ENCODE peak calls at places on chromosomes 6 and 20, in six cellular contexts. X is breast epithelium, B is brain microvascular endothelial cell, Z is right atrium auricular region, G is ascending aorta, E is BE2C. U is an unnamed sample.

GRCh38 chr6:12058164-12058926 is 46.2 kb downstream of the HIVEP1 start:
- DNase-seq in E (no peak), G (no peak), X (no peak), B (no peak), Z (no peak), U (no peak)

GRCh38 chr6:130167655-130168054 is 55.1 kb downstream of the SAMD3 start:
- DNase-seq in Z (no peak), B (no peak), G (no peak), E (no peak), X (no peak), U (no peak)

GRCh38 chr6:51678905-51679620 is 408.4 kb downstream of the PKHD1 start:
- DNase-seq in X (no peak), B (no peak), E (peak), Z (no peak), G (no peak), U (no peak)

GRCh38 chr6:170176621-170177382 is 114.1 kb downstream of the DLL1 start:
- DNase-seq in G (no peak), Z (no peak), E (no peak), B (no peak), X (peak), U (no peak)

GRCh38 chr6:54970337-54970736 is 123.8 kb downstream of the FAM83B start:
- DNase-seq in X (no peak), G (no peak), Z (no peak), B (no peak), E (no peak), U (no peak)

GRCh38 chr6:41376176-41376575 is 40.8 kb downstream of the NCR2 start:
- DNase-seq in B (no peak), X (no peak), E (no peak), G (no peak), Z (no peak), U (no peak)

GRCh38 chr6:1015819-1016218 is 296.1 kb upstream of the FOXQ1 start:
- DNase-seq in B (no peak), E (no peak), G (no peak), X (no peak), Z (no peak), U (peak)

GRCh38 chr6:27591660-27592059 is 118.8 kb upstream of the ZNF184 start:
- DNase-seq in G (no peak), Z (no peak), B (peak), X (no peak), E (peak), U (peak)

GRCh38 chr6:122770835-122771601 is 8.5 kb upstream of the FABP7 start:
- DNase-seq in B (no peak), G (no peak), E (no peak), X (no peak), Z (no peak), U (no peak)

GRCh38 chr6:108250240-108250866 is 10.5 kb downstream of the SNX3 start:
- DNase-seq in B (peak), X (no peak), E (no peak), Z (no peak), G (no peak), U (no peak)

GRCh38 chr6:119020597-119021561 is 57.6 kb downstream of the FAM184A start:
- DNase-seq in X (no peak), E (no peak), Z (no peak), G (no peak), B (no peak), U (no peak)

GRCh38 chr20:47066484-47067270 is 172.0 kb downstream of the EYA2 start:
- DNase-seq in B (peak), X (no peak), Z (no peak), E (no peak), G (no peak), U (no peak)

GRCh38 chr6:105667061-105667460 is 264.2 kb upstream of the PREP start:
- DNase-seq in G (no peak), B (no peak), Z (no peak), X (no peak), E (no peak), U (no peak)

GRCh38 chr6:15350386-15351083 is 104.7 kb downstream of the JARID2 start:
- DNase-seq in Z (no peak), E (no peak), B (no peak), G (no peak), X (no peak), U (no peak)

GRCh38 chr6:109456710-109457595 is 1.4 kb upstream of the MICAL1 start:
- DNase-seq in Z (peak), X (no peak), G (no peak), B (no peak), E (no peak), U (no peak)

GRCh38 chr6:70779934-70780333 is 112.3 kb downstream of the SMAP1 start:
- DNase-seq in B (no peak), E (no peak), X (no peak), G (no peak), Z (no peak), U (no peak)

GRCh38 chr6:110296151-110297028 is 61.8 kb downstream of the METTL24 start:
- DNase-seq in G (no peak), B (no peak), X (no peak), Z (no peak), E (no peak), U (no peak)

GRCh38 chr20:36074983-36075382 is 79.6 kb upstream of the EPB41L1 start:
- DNase-seq in B (no peak), X (no peak), Z (no peak), G (no peak), E (no peak), U (no peak)

GRCh38 chr6:68126089-68126749 is 508.9 kb upstream of the ADGRB3 start:
- DNase-seq in E (no peak), X (no peak), B (no peak), Z (no peak), G (no peak), U (no peak)

GRCh38 chr6:22036267-22036666 is 260.6 kb downstream of the PRL start:
- DNase-seq in E (peak), B (no peak), Z (no peak), G (no peak), X (no peak), U (peak)

GRCh38 chr20:54662064-54662463 is 186.7 kb downstream of the DOK5 start:
- DNase-seq in X (no peak), E (no peak), G (no peak), B (no peak), Z (no peak), U (no peak)

GRCh38 chr6:79913369-79913768 is 34.0 kb downstream of the ELOVL4 start:
- DNase-seq in Z (no peak), B (no peak), G (no peak), X (no peak), E (no peak), U (no peak)

GRCh38 chr6:70706491-70707123 is 38.9 kb downstream of the SMAP1 start:
- DNase-seq in E (no peak), Z (no peak), G (no peak), X (no peak), B (no peak), U (no peak)

GRCh38 chr6:16519265-16520242 is 241.7 kb downstream of the ATXN1 start:
- DNase-seq in B (no peak), G (no peak), Z (no peak), X (no peak), E (no peak), U (no peak)

GRCh38 chr6:3867616-3868502 is 18.7 kb downstream of the FAM50B start:
- DNase-seq in X (no peak), B (no peak), G (no peak), E (no peak), Z (peak), U (no peak)

GRCh38 chr6:108576724-108577123 is 16.0 kb downstream of the FOXO3 start:
- DNase-seq in G (no peak), X (no peak), B (no peak), E (no peak), Z (no peak), U (no peak)

GRCh38 chr20:37343212-37343993 is 2.5 kb upstream of the SRC start:
- DNase-seq in G (no peak), B (no peak), Z (no peak), X (peak), E (no peak), U (no peak)

GRCh38 chr20:53711333-53712211 is 117.9 kb upstream of the ZNF217 start:
- DNase-seq in G (no peak), E (no peak), X (no peak), Z (no peak), B (no peak), U (no peak)

GRCh38 chr20:3646067-3646440 is 17.1 kb downstream of the GFRA4 start:
- DNase-seq in B (peak), X (no peak), Z (no peak), G (no peak), E (no peak), U (no peak)

GRCh38 chr20:34299925-34300806 is 3.0 kb downstream of the AHCY start:
- DNase-seq in G (no peak), E (no peak), B (no peak), X (no peak), Z (no peak), U (no peak)

GRCh38 chr6:110170081-110170480 is 9.4 kb downstream of the WASF1 start:
- DNase-seq in G (no peak), E (no peak), X (no peak), Z (no peak), B (no peak), U (no peak)

GRCh38 chr6:137353346-137353745 is 134.2 kb upstream of the IFNGR1 start:
- DNase-seq in G (no peak), X (no peak), E (no peak), B (no peak), Z (no peak), U (no peak)

GRCh38 chr20:63434599-63435378 is 37.7 kb downstream of the KCNQ2 start:
- DNase-seq in B (peak), G (no peak), X (no peak), Z (peak), E (peak), U (peak)

GRCh38 chr20:3919352-3919751 is 30.2 kb downstream of the PANK2 start:
- DNase-seq in B (no peak), E (no peak), Z (no peak), X (no peak), G (no peak), U (no peak)

GRCh38 chr20:61891476-61891875 is 174.2 kb downstream of the TAF4 start:
- DNase-seq in Z (no peak), X (no peak), B (no peak), G (no peak), E (no peak), U (no peak)

GRCh38 chr6:20640181-20640580 is 105.9 kb downstream of the CDKAL1 start:
- DNase-seq in Z (no peak), G (no peak), B (no peak), E (no peak), X (no peak), U (no peak)

GRCh38 chr6:52549428-52549827 is 27.4 kb downstream of the TRAM2 start:
- DNase-seq in Z (no peak), G (no peak), X (no peak), B (no peak), E (no peak), U (no peak)

GRCh38 chr6:24004062-24004461 is 122.0 kb upstream of the NRSN1 start:
- DNase-seq in E (no peak), B (no peak), Z (no peak), X (no peak), G (peak), U (no peak)

GRCh38 chr6:64679411-64679810 is 1027.6 kb downstream of the EYS start:
- DNase-seq in Z (no peak), G (no peak), X (no peak), E (no peak), B (no peak), U (no peak)

DNA sequence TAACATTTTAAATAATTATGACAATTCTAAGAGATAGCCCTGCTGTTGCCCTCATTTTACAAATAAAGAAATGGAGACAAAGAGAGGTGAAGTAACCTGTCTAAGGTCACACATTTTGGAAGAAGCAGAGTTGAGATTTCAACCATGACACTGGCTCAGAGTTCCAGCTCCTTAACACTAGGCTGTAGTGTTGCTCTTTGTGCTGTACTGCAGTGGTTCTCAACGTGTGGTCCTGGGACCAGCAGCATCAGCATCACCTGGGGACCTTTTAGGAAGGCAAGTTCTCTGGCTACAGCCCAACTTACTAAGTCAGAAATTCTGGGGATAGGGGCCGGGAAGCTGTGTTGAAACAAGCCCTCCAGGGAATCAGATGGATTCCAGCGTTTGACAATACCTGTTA is 62.4 kb upstream of the FERMT1 start:
- DNase-seq in Z (no peak), E (no peak), G (no peak), B (no peak), X (no peak), U (no peak)
- TF ChIP-seq CTCF in Z (no peak), E (no peak), G (no peak), B (peak), X (no peak), U (no peak)

DNA sequence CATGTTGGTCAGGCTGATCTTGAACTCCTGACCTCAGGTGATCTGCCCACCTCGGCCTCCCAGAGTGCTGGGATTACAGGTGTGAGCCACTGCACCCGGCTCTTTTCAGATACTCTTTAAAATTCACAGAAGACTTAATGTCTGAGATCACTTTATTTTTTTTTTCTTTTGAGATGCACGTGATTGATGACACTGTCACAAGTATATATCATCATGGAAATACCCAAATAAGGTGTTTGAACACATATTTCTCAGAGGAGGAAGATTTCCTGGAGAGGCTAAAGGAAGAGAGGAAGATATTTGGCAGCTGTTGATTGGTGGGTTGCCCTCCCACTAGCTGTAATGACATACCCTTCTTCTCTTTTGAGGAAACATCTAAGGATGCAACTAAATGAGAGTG is 225.9 kb upstream of the CITED2 start:
- DNase-seq in G (no peak), B (no peak), E (no peak), X (no peak), Z (no peak), U (no peak)
- TF ChIP-seq CTCF in G (no peak), B (no peak), E (no peak), X (no peak), Z (no peak), U (no peak)

GRCh38 chr6:47097092-47097945 is 55.2 kb upstream of the ADGRF1 start:
- DNase-seq in X (no peak), Z (peak), E (peak), G (no peak), B (peak), U (peak)
- TF ChIP-seq CTCF in X (no peak), Z (peak), E (peak), G (peak), B (peak), U (peak)

GRCh38 chr20:57570898-57571297 is 10.0 kb downstream of the PCK1 start:
- DNase-seq in Z (no peak), X (no peak), B (no peak), E (no peak), G (no peak), U (no peak)

GRCh38 chr20:57573176-57573575 is 12.3 kb downstream of the PCK1 start:
- DNase-seq in E (no peak), B (no peak), Z (no peak), X (no peak), G (no peak), U (no peak)

GRCh38 chr20:57574954-57575353 is 14.0 kb downstream of the PCK1 start:
- DNase-seq in B (no peak), G (no peak), X (no peak), Z (no peak), E (no peak), U (no peak)

GRCh38 chr20:57576002-57576401 is 15.1 kb downstream of the PCK1 start:
- DNase-seq in B (no peak), Z (no peak), E (no peak), G (no peak), X (no peak), U (no peak)

DNA sequence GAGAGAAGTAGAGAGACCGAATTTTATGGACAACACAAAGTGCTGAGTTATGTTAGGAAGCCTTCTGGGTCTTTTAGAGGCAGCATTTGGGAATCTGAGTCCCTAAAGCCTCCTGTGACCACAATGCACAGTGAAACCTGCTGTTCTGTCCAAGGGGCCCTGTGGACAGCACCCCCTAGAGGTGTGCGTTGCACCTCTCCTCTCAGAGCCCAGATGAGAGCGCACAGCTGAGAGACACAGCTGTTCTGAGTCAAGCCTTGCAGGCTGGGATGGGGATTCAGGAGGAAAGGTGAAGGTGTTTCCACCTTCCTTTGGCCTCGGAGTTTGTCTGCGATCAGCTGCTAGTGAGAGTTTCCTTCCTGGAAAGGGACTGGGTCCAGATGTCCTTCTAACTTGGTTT is 13.0 kb downstream of the PCK1 start:
- DNase-seq in B (no peak), X (no peak), G (no peak), E (peak), Z (no peak), U (no peak)
- TF ChIP-seq CTCF in B (peak), X (no peak), G (no peak), E (peak), Z (no peak), U (peak)

DNA sequence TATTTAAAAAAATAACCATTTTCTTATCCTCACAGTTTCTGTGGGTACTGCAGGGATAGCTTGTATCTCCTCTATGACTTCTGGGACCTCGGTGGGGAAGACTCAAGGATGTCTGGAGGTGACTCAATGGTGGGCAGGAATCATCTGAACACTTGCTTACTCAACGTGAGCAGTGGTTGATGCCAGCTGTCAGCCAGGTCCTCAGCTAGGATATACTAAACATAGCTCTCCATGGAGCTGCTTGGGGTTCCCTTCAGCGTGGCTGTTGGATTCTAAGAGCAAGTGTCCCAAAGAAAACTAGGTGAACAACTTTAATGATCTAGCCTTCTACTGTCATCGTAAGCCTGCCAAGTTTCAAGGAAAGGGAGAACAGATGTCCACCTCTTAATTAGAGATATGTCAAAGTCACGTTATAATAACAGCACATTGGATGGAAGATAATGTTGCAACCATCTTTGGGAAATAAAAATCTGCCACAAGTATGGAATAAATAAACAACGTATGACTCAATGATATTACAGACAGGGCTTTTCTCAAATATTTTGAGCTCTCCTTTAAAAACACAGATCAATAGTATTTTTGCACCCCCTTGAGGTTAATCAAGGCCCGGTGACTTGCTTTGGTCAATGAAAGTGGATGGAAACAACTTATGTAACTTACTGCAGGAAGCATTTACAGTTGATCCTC is 6.8 kb upstream of the HEBP2 start:
- DNase-seq in X (no peak), Z (no peak), E (no peak), G (no peak), B (no peak), U (no peak)
- TF ChIP-seq CTCF in X (no peak), Z (no peak), E (no peak), G (no peak), B (peak), U (no peak)

DNA sequence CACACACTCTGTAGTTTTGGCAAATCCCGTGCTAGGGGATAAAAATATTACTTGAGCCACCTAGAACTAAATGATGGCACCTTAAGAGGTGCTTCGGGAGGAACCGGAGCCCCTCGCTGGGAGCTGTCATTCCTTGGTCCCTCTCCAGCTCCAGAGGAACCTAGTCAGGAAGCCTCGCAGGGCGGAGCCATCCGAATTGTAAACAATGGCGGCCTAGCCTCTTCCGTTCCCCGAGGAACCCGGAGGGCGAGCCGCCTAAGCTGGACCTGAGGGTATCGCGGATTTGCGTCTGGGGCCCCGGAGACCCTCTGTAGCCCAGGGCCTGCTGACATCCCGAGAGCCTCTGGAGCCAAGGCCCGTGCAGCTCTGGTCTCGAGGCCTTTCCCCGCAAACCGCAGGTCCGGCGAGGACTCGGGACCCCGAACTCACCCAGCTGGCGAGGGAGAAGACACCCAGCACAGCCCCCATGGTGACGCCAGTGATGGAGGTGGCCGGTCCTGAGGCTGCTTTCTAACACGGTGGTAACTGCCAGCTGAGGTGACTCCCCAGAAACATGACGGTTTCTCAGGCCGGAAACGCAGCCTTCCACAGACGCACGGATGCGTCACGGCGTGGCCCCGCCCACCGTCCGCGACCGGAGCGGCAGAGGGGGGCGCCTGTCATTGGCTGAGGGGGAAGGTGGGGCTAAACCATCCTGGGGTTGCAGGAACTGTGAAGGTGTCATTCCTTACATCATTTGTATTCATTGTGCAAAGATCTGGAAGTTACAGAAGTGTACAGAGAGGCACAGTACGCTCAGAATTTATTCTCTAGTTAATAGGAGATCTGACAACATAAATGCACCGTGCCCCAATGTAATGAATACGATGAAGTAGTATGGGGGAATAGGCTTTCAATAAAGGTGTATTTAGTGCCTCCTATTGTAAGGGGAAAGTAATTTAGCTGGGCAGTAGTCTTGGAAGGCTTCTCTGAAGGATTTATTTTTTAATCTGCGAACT is at the start of gene SERINC3:
- DNase-seq in E (peak), Z (peak), B (peak), X (peak), G (peak), U (peak)
- TF ChIP-seq CTCF in E (peak), Z (no peak), B (no peak), X (no peak), G (peak), U (no peak)

U was measured in nephron progenitor cell.